ENCODE peak calls at places on chromosomes 12 and 14, in six cellular contexts. Y is ovary; R is lower lobe of right lung; M is heart right ventricle; C is CD8-positive, alpha-beta T cell; F is tibial artery. H is an unnamed sample.

GRCh38 chr12:78835493-78835892 is 29.1 kb upstream of the SYT1 start:
- DNase-seq in Y (no peak), C (no peak), R (no peak), F (no peak), M (no peak), H (no peak)

GRCh38 chr12:105957058-105957457 is 181.7 kb downstream of the NUAK1 start:
- DNase-seq in F (no peak), Y (no peak), C (no peak), M (no peak), R (no peak), H (no peak)

GRCh38 chr12:117507547-117507946 is 146.1 kb upstream of the NOS1 start:
- DNase-seq in M (no peak), F (no peak), R (no peak), Y (no peak), C (no peak), H (no peak)

GRCh38 chr12:126346087-126346486 is 1280.9 kb downstream of the AACS start:
- DNase-seq in R (no peak), C (no peak), M (no peak), Y (no peak), F (no peak), H (no peak)

GRCh38 chr14:62645649-62646048 is 399.6 kb downstream of the KCNH5 start:
- DNase-seq in F (no peak), C (no peak), Y (no peak), M (no peak), R (no peak), H (no peak)

GRCh38 chr12:13661005-13661887 is 320.2 kb downstream of the GRIN2B start:
- DNase-seq in M (peak; percentile 13), C (peak; percentile 0), F (peak; percentile 33), Y (peak; percentile 25), R (no peak), H (no peak)

GRCh38 chr12:2582631-2583616 is 211.8 kb upstream of the FKBP4 start:
- DNase-seq in R (peak; percentile 73), M (peak; percentile 82), C (peak; percentile 13), F (peak; percentile 42), Y (peak; percentile 59), H (peak; percentile 54)

GRCh38 chr14:52351561-52352491 is 37.7 kb downstream of the PTGER2 start:
- DNase-seq in R (no peak), C (no peak), M (no peak), F (no peak), Y (no peak), H (no peak)

GRCh38 chr14:77316872-77317271 is 3.8 kb downstream of the POMT2 start:
- DNase-seq in R (no peak), F (no peak), M (no peak), C (no peak), Y (no peak), H (no peak)

GRCh38 chr12:42588981-42589464 is 523 bp downstream of the PRICKLE1 start:
- DNase-seq in F (peak; percentile 29), R (no peak), Y (peak; percentile 37), M (peak; percentile 55), C (no peak), H (peak; percentile 34)

GRCh38 chr12:87274594-87275245 is 754.5 kb downstream of the C12orf50 start:
- DNase-seq in F (no peak), R (no peak), M (no peak), C (no peak), Y (no peak), H (no peak)

GRCh38 chr12:39287409-39287808 is 155.5 kb downstream of the KIF21A start:
- DNase-seq in M (no peak), Y (no peak), C (no peak), R (no peak), F (no peak), H (no peak)

GRCh38 chr12:54967461-54967860 is 17.1 kb downstream of the TESPA1 start:
- DNase-seq in F (no peak), C (no peak), Y (no peak), M (no peak), R (no peak), H (no peak)

GRCh38 chr14:92728781-92729364 is 19.6 kb downstream of the LGMN start:
- DNase-seq in C (no peak), F (no peak), M (no peak), R (peak; percentile 54), Y (no peak), H (peak; percentile 65)

GRCh38 chr12:52141306-52141705 is 50.5 kb downstream of the KRT80 start:
- DNase-seq in F (no peak), M (no peak), C (no peak), Y (no peak), R (no peak), H (no peak)

GRCh38 chr12:85883763-85884162 is 9.7 kb downstream of the NTS start:
- DNase-seq in Y (no peak), C (no peak), R (no peak), M (no peak), F (no peak), H (no peak)

GRCh38 chr12:84034891-84035290 is 877.7 kb downstream of the SLC6A15 start:
- DNase-seq in M (no peak), F (no peak), C (no peak), Y (no peak), R (no peak), H (no peak)

GRCh38 chr12:25436206-25436912 is 116.7 kb downstream of the LMNTD1 start:
- DNase-seq in C (no peak), Y (peak; percentile 35), F (no peak), R (no peak), M (no peak), H (no peak)

GRCh38 chr12:23895792-23896218 is 53.7 kb downstream of the SOX5 start:
- DNase-seq in Y (no peak), M (no peak), C (no peak), F (no peak), R (no peak), H (no peak)

GRCh38 chr14:36215217-36215598 is 38.7 kb upstream of the PTCSC3 start:
- DNase-seq in Y (no peak), M (no peak), R (no peak), C (no peak), F (no peak), H (no peak)

GRCh38 chr14:36212987-36213386 is 36.5 kb upstream of the PTCSC3 start:
- DNase-seq in F (no peak), M (no peak), R (no peak), Y (no peak), C (no peak), H (no peak)

GRCh38 chr14:36212577-36212976 is 36.1 kb upstream of the PTCSC3 start:
- DNase-seq in Y (no peak), F (no peak), M (no peak), C (no peak), R (no peak), H (no peak)

GRCh38 chr14:36217027-36217426 is 40.5 kb upstream of the PTCSC3 start:
- DNase-seq in Y (no peak), M (no peak), F (no peak), R (no peak), C (no peak), H (no peak)

DNA sequence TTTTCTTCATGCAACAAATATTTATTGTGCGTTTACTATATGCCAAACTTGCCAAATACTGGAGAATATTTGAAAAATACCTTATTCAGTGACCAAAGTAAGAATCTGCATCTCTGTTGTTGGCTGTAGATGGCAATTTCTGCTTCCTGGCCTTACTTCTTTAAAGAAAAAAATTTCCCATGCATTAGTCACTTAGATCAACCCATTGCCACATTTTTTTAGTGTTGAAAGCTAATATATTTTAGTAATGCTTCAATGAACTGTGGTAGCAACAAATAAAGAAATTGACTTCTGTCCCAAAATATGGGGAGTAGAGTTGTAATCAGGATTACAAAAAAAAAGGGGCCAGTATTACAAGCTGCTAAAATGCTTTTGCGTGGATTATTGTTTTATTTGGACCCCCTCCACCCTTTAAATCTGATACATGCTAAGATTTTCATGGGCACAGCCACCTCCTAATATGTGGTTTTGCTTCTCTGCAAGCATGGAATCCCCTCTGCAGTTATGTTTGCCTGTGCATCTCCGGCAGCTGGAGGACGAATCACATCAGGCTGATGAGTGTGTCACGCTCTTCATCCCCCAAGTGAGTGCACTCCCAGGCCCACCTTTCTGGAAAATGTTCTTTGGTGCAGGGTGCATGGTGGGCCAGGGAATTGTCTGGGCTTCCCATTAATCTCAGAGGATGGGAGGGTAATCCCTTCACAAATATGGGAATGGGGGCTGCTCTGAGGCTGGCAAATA is 38.1 kb upstream of the PTCSC3 start:
- DNase-seq in R (no peak), Y (no peak), F (no peak), M (no peak), C (no peak), H (no peak)
- H3K27ac ChIP-seq in R (peak overlapping the region; percentile 76), Y (no peak overlapping the region), F (no peak overlapping the region), M (no peak overlapping the region), C (no peak overlapping the region), H (peak overlapping the region; percentile 30)

GRCh38 chr12:116010467-116010866 is 267.0 kb downstream of the MED13L start:
- DNase-seq in F (no peak), M (no peak), Y (no peak), R (no peak), C (no peak), H (no peak)
- H3K36me3 ChIP-seq in F (peaks cover 85% of the 10 kb centered on the region), M (peaks cover 100% of the 10 kb centered on the region), Y (no peaks in the 10 kb centered on the region), R (peaks cover 98% of the 10 kb centered on the region), C (peaks cover 51% of the 10 kb centered on the region), H (peaks cover 92% of the 10 kb centered on the region)

GRCh38 chr12:82034769-82035168 is 275.6 kb upstream of the PPFIA2 start:
- DNase-seq in R (no peak), M (no peak), C (no peak), Y (no peak), F (no peak), H (no peak)
- H3K27ac ChIP-seq in R (no peak overlapping the region), M (no peak overlapping the region), C (no peak overlapping the region), Y (no peak overlapping the region), F (no peak overlapping the region), H (no peak overlapping the region)

GRCh38 chr14:94047581-94047980 is 21.4 kb downstream of the OTUB2 start:
- DNase-seq in R (no peak), Y (peak; percentile 4), F (no peak), M (no peak), C (no peak), H (no peak)

GRCh38 chr14:94048676-94049624 is 22.8 kb downstream of the OTUB2 start:
- DNase-seq in Y (no peak), F (no peak), C (no peak), R (no peak), M (no peak), H (no peak)

GRCh38 chr14:94045101-94045500 is 19.0 kb downstream of the OTUB2 start:
- DNase-seq in F (no peak), M (no peak), C (no peak), Y (no peak), R (no peak), H (no peak)

GRCh38 chr14:94045563-94046345 is 19.6 kb downstream of the OTUB2 start:
- DNase-seq in C (no peak), M (no peak), F (no peak), R (no peak), Y (no peak), H (no peak)

GRCh38 chr14:94046696-94047250 is 20.6 kb downstream of the OTUB2 start:
- DNase-seq in M (no peak), Y (peak; percentile 8), C (no peak), R (no peak), F (no peak), H (no peak)
- H3K36me3 ChIP-seq in M (peaks cover 78% of the 10 kb centered on the region), Y (no peaks in the 10 kb centered on the region), C (peaks cover 64% of the 10 kb centered on the region), R (peaks cover 73% of the 10 kb centered on the region), F (peaks cover 87% of the 10 kb centered on the region), H (peaks cover 84% of the 10 kb centered on the region)

GRCh38 chr14:64645220-64645891 is 58.9 kb upstream of the PLEKHG3 start:
- DNase-seq in M (no peak), C (no peak), R (no peak), Y (peak; percentile 43), F (no peak), H (no peak)
- H3K27ac ChIP-seq in M (no peak overlapping the region), C (no peak overlapping the region), R (peak overlapping the region; percentile 75), Y (no peak overlapping the region), F (peak overlapping the region; percentile 49), H (peak overlapping the region; percentile 39)